ENCODE peak calls at places on chromosomes 1 and 21, in four cellular contexts. A, T, N and F are unnamed samples.

GRCh38 chr1:191575180-191575579 is 583.1 kb upstream of the RGS18 start:
- DNase-seq in T (no peak), N (no peak), A (no peak), F (no peak)

GRCh38 chr1:54178296-54179070 is 21.3 kb downstream of the CYB5RL start:
- DNase-seq in T (no peak), A (no peak), N (no peak), F (no peak)

GRCh38 chr21:43609501-43610340 is 49.6 kb downstream of the HSF2BP start:
- DNase-seq in N (no peak), T (peak), A (peak), F (peak)

GRCh38 chr1:48017716-48018115 is 20.5 kb upstream of the TRABD2B start:
- DNase-seq in N (no peak), A (no peak), T (no peak), F (no peak)

GRCh38 chr1:96872757-96873156 is 151.2 kb downstream of the PTBP2 start:
- DNase-seq in T (no peak), N (no peak), A (no peak), F (no peak)

GRCh38 chr1:46820560-46821060 is 21.8 kb downstream of the CYP4B1 start:
- DNase-seq in A (no peak), N (peak), T (no peak), F (no peak)

GRCh38 chr1:55747285-55747890 is 532.2 kb upstream of the USP24 start:
- DNase-seq in A (no peak), T (no peak), N (no peak), F (no peak)

GRCh38 chr1:53659436-53659835 is 79.5 kb downstream of the GLIS1 start:
- DNase-seq in N (no peak), T (no peak), A (no peak), F (no peak)

GRCh38 chr1:199452627-199453026 is 574.9 kb upstream of the NR5A2 start:
- DNase-seq in T (no peak), A (no peak), N (no peak), F (no peak)

GRCh38 chr1:54506594-54506993 is 41.4 kb upstream of the ACOT11 start:
- DNase-seq in T (no peak), A (no peak), N (no peak), F (no peak)

GRCh38 chr1:152447484-152447883 is 33.4 kb upstream of the CRNN start:
- DNase-seq in A (no peak), T (no peak), N (no peak), F (no peak)

GRCh38 chr1:221138516-221138915 is 259.3 kb downstream of the HLX start:
- DNase-seq in A (no peak), N (no peak), T (no peak), F (no peak)

GRCh38 chr1:193747579-193747978 is 561.2 kb upstream of the B3GALT2 start:
- DNase-seq in A (no peak), N (no peak), T (no peak), F (no peak)

GRCh38 chr1:92916899-92917298 is 44.4 kb downstream of the DIPK1A start:
- DNase-seq in N (no peak), A (no peak), T (no peak), F (no peak)

GRCh38 chr21:31258073-31258472 is 86.0 kb downstream of the TIAM1 start:
- DNase-seq in T (no peak), A (no peak), N (no peak), F (no peak)

GRCh38 chr1:171185064-171185463 is at the start of gene FMO2:
- DNase-seq in T (no peak), N (no peak), A (no peak), F (no peak)

GRCh38 chr1:184499626-184500025 is 112.8 kb downstream of the C1orf21 start:
- DNase-seq in T (no peak), A (no peak), N (no peak), F (no peak)